ENCODE peak calls at places on chromosome 18, in seven cellular contexts. W is stomach, B is glutamatergic neuron, A is sigmoid colon, M is upper lobe of left lung, V is foreskin fibroblast, L is heart left ventricle. O is an unnamed sample.

GRCh38 chr18:7601249-7601620 is 34.1 kb downstream of the PTPRM start:
- DNase-seq in W (no peak), B (no peak), A (no peak), M (no peak), V (peak; percentile 60), L (no peak), O (no peak)

GRCh38 chr18:52465391-52465790 is 125.4 kb downstream of the DCC start:
- DNase-seq in W (no peak), B (no peak), A (no peak), M (no peak), V (no peak), L (no peak), O (no peak)

GRCh38 chr18:28149810-28150420 is 27.0 kb downstream of the CDH2 start:
- DNase-seq in W (no peak), B (no peak), A (no peak), M (no peak), V (no peak), L (no peak), O (no peak)

GRCh38 chr18:26655614-26656400 is 107.5 kb upstream of the KCTD1 start:
- DNase-seq in W (peak; percentile 70), B (peak; percentile 76), A (peak; percentile 79), M (peak; percentile 45), V (peak; percentile 82), L (peak; percentile 36), O (no peak)

GRCh38 chr18:24270358-24270936 is 127.2 kb downstream of the OSBPL1A start:
- DNase-seq in W (no peak), B (no peak), A (no peak), M (no peak), V (peak; percentile 11), L (no peak), O (no peak)

GRCh38 chr18:74370163-74370562 is 54.5 kb downstream of the C18orf63 start:
- DNase-seq in W (no peak), B (no peak), A (no peak), M (no peak), V (peak; percentile 67), L (no peak), O (no peak)

GRCh38 chr18:39519741-39520140 is 1954.1 kb upstream of the CELF4 start:
- DNase-seq in W (no peak), B (no peak), A (no peak), M (no peak), V (no peak), L (no peak), O (no peak)

GRCh38 chr18:3380384-3380961 is 69.5 kb upstream of the TGIF1 start:
- DNase-seq in W (no peak), B (no peak), A (no peak), M (no peak), V (peak; percentile 2), L (no peak), O (no peak)

GRCh38 chr18:25351773-25352628 is at the start of gene ZNF521:
- DNase-seq in W (peak; percentile 70), B (peak; percentile 88), A (peak; percentile 94), M (peak; percentile 76), V (peak; percentile 96), L (peak; percentile 89), O (peak; percentile 84)

GRCh38 chr18:22753130-22753831 is 179.8 kb upstream of the RBBP8 start:
- DNase-seq in W (no peak), B (no peak), A (no peak), M (no peak), V (no peak), L (no peak), O (no peak)

GRCh38 chr18:23572570-23572969 is 13.7 kb downstream of the NPC1 start:
- DNase-seq in W (no peak), B (no peak), A (no peak), M (no peak), V (no peak), L (no peak), O (no peak)

GRCh38 chr18:70376914-70377258 is 88.0 kb downstream of the SOCS6 start:
- DNase-seq in W (no peak), B (no peak), A (no peak), M (no peak), V (no peak), L (no peak), O (no peak)
- TF ChIP-seq CTCF in W (no peak), B (no peak), A (no peak), M (no peak), V (no peak), L (no peak), O (no peak)

GRCh38 chr18:79962311-79962710 is 2.1 kb upstream of the HSBP1L1 start:
- DNase-seq in W (no peak), B (no peak), A (peak; percentile 17), M (peak; percentile 81), V (peak; percentile 55), L (no peak), O (no peak)

GRCh38 chr18:79964330-79965118 is at the start of gene HSBP1L1:
- DNase-seq in W (peak; percentile 87), B (peak; percentile 77), A (peak; percentile 73), M (peak; percentile 85), V (peak; percentile 84), L (peak; percentile 64), O (peak; percentile 86)

GRCh38 chr18:79963658-79964329 is 649 bp upstream of the HSBP1L1 start:
- DNase-seq in W (no peak), B (no peak), A (no peak), M (peak; percentile 21), V (no peak), L (no peak), O (no peak)

GRCh38 chr18:79961527-79962291 is 2.7 kb upstream of the HSBP1L1 start:
- DNase-seq in W (no peak), B (no peak), A (no peak), M (peak; percentile 87), V (peak; percentile 64), L (no peak), O (no peak)

GRCh38 chr18:79962835-79963657 is 1.4 kb upstream of the HSBP1L1 start:
- DNase-seq in W (no peak), B (no peak), A (peak; percentile 43), M (peak; percentile 19), V (no peak), L (no peak), O (peak; percentile 82)
- TF ChIP-seq CTCF in W (no peak), B (no peak), A (no peak), M (no peak), V (no peak), L (no peak), O (peak; percentile 33)

GRCh38 chr18:48419268-48420022 is 10.3 kb upstream of the ZBTB7C start:
- DNase-seq in W (no peak), B (no peak), A (no peak), M (no peak), V (no peak), L (no peak), O (no peak)
- TF ChIP-seq CTCF in W (no peak), B (no peak), A (no peak), M (no peak), V (no peak), L (no peak), O (no peak)

DNA sequence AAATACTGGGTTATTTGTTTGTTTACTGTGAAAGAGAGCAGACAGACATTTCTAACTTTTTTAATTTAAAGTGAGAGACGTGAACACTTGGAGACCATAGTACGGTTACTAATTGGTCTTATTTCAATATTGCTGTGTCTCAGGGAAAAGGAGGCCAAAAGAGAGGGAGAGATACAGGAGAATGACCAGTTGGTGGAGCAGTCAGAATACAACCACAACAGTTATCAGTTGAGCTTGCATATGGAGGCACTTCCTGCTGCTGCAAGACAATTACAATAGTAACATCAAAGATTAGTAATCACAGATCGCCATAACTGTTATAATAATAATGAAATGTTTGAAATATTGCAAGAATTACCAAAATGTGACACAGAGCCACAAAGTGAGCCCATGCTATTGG is 58.2 kb downstream of the TWSG1 start:
- DNase-seq in W (no peak), B (no peak), A (no peak), M (no peak), V (peak; percentile 17), L (no peak), O (no peak)
- TF ChIP-seq CTCF in W (no peak), B (no peak), A (no peak), M (no peak), V (no peak), L (no peak), O (no peak)

GRCh38 chr18:21111351-21112139 is at the start of gene ROCK1:
- DNase-seq in W (peak; percentile 99), B (peak; percentile 100), A (peak; percentile 99), M (peak; percentile 98), V (peak; percentile 99), L (peak; percentile 99), O (peak; percentile 97)

GRCh38 chr18:21112543-21113105 is 1.0 kb upstream of the ROCK1 start:
- DNase-seq in W (no peak), B (no peak), A (no peak), M (no peak), V (peak; percentile 44), L (no peak), O (no peak)

GRCh38 chr18:21112140-21112473 is 494 bp upstream of the ROCK1 start:
- DNase-seq in W (no peak), B (no peak), A (no peak), M (no peak), V (no peak), L (no peak), O (no peak)

GRCh38 chr18:21117385-21118135 is 5.9 kb upstream of the ROCK1 start:
- DNase-seq in W (no peak), B (no peak), A (no peak), M (no peak), V (peak; percentile 93), L (no peak), O (no peak)

GRCh38 chr18:21115519-21116411 is 4.2 kb upstream of the ROCK1 start:
- DNase-seq in W (no peak), B (no peak), A (no peak), M (no peak), V (peak; percentile 84), L (no peak), O (no peak)
- TF ChIP-seq CTCF in W (no peak), B (no peak), A (no peak), M (no peak), V (peak; percentile 6), L (no peak), O (no peak)

GRCh38 chr18:44807766-44808165 is 127.1 kb downstream of the SETBP1 start:
- DNase-seq in W (no peak), B (no peak), A (no peak), M (no peak), V (no peak), L (no peak), O (no peak)
- TF ChIP-seq CTCF in W (no peak), B (no peak), A (no peak), M (no peak), V (no peak), L (no peak), O (no peak)

GRCh38 chr18:67846422-67847098 is 330.0 kb upstream of the DSEL start:
- DNase-seq in W (no peak), B (no peak), A (no peak), M (no peak), V (no peak), L (no peak), O (no peak)

DNA sequence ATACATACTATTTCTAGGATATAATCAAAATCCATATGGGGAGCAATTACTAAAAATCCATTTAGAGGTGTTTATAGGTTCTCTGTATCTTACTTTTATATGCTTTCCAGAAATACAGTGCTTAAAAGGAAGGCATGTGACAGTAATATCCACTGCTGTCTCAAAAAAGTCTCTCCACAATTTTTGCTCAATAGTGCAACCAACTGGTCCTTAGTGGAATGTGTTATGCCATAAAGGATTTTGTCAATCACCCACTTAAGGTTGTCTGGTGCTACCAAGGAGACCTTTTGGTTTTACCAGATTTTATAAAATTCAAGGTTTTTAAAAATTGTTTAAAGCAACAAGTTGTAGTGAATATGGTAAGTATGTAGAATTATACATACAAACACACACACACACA is 328.5 kb upstream of the DSEL start:
- DNase-seq in W (no peak), B (no peak), A (no peak), M (no peak), V (peak; percentile 24), L (no peak), O (no peak)
- TF ChIP-seq CTCF in W (no peak), B (no peak), A (no peak), M (no peak), V (no peak), L (no peak), O (no peak)